ENCODE peak calls at places on chromosome 5, in ten cellular contexts. C is right lobe of liver; W is fibroblast of lung; R is BE2C; G is DND-41; E is adrenal gland; Y is CD8-positive, alpha-beta T cell; J is transverse colon; I is tibial artery; H is uterus. B is an unnamed sample.

GRCh38 chr5:150583541-150584225 is 56.8 kb upstream of the SYNPO start:
- DNase-seq in H (peak; percentile 8), Y (no peak), C (no peak), G (no peak), W (no peak), E (no peak), I (no peak), J (no peak), R (no peak), B (no peak)

GRCh38 chr5:139103762-139104161 is 94.4 kb downstream of the SIL1 start:
- DNase-seq in C (no peak), Y (no peak), R (no peak), W (no peak), E (no peak), J (no peak), G (no peak), I (no peak), H (no peak), B (no peak)

GRCh38 chr5:62211405-62211804 is 94.6 kb upstream of the KIF2A start:
- DNase-seq in R (no peak), G (no peak), E (no peak), Y (no peak), J (no peak), W (no peak), H (no peak), C (no peak), I (no peak), B (no peak)

GRCh38 chr5:138755084-138755748 is 2.0 kb downstream of the CTNNA1 start:
- DNase-seq in E (no peak), Y (no peak), J (no peak), H (no peak), C (no peak), R (no peak), I (no peak), G (no peak), W (no peak), B (no peak)

GRCh38 chr5:34626036-34626435 is 30.1 kb upstream of the RAI14 start:
- DNase-seq in C (no peak), H (no peak), G (no peak), I (no peak), W (peak; percentile 87), R (no peak), E (no peak), J (no peak), Y (no peak), B (no peak)

GRCh38 chr5:158162026-158162425 is 303.1 kb upstream of the CLINT1 start:
- DNase-seq in G (no peak), E (no peak), C (no peak), H (no peak), I (no peak), J (no peak), R (no peak), Y (no peak), W (no peak), B (no peak)

GRCh38 chr5:102901821-102902448 is 146.8 kb downstream of the PAM start:
- DNase-seq in Y (no peak), G (no peak), I (no peak), C (no peak), W (no peak), R (no peak), E (no peak), J (no peak), H (no peak), B (no peak)

GRCh38 chr5:147481857-147482256 is 28.0 kb downstream of the DPYSL3 start:
- DNase-seq in G (no peak), C (no peak), E (no peak), I (no peak), H (no peak), J (no peak), R (no peak), W (peak; percentile 87), Y (no peak), B (no peak)

GRCh38 chr5:77518304-77518703 is 26.2 kb upstream of the WDR41 start:
- DNase-seq in C (no peak), J (no peak), R (no peak), W (peak; percentile 6), H (no peak), G (no peak), E (no peak), I (no peak), Y (no peak), B (no peak)

DNA sequence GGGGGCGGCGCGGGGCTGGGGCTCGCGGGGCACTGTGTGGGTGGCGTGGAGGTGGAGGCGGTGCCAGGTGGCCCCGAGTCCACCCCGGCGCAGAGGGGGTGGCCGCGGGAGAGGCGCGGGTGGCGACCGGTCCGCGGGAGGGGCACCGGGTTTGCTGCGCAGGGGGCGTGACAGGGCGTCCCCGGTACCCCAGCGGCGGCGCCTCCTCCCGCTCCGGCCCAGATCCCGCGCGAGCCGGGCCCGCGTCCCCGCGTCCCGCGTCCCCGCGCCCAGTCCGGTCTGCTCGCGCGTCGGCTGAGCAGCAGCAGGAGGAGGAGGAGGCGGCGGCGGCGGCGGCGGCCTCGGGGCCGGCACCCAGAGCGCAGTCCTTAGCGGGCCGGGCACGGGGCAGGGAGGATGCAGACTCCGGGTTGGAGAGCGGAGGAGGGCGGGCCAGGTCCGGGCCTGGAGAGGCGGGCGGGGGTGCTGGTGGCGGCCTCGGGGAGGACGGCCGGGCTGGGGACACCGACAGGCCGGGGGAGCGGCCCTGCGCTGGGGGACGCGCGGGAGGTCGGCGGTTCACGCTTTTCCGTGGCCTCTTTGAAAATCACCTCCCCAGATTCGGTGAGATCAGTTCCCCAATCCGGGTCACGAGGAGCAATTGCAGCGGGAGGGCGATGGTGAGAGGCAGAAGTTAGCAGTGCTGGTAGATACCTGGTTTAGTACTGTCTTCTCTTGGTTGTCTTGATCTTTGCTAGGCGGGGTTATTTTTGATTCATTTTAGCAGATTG is 1.6 kb downstream of the TRIO start:
- DNase-seq in Y (peak; percentile 56), R (peak; percentile 63), G (no peak), E (peak; percentile 71), C (peak; percentile 74), W (peak; percentile 54), H (peak; percentile 72), J (peak; percentile 72), I (peak; percentile 61), B (peak; percentile 64)
- H3K4me1 ChIP-seq in Y (peaks cover 13% of the 10 kb centered on the region), R (peaks cover 34% of the 10 kb centered on the region), G (peaks cover 10% of the 10 kb centered on the region), E (peaks cover 29% of the 10 kb centered on the region), C (peaks cover 4% of the 10 kb centered on the region), W (peaks cover 18% of the 10 kb centered on the region), H (peaks cover 14% of the 10 kb centered on the region), J (peaks cover 49% of the 10 kb centered on the region), I (peaks cover 34% of the 10 kb centered on the region), B (peaks cover 79% of the 10 kb centered on the region)

GRCh38 chr5:119355636-119356383 is at the start of gene TNFAIP8:
- DNase-seq in C (peak; percentile 79), R (no peak), H (peak; percentile 58), Y (peak; percentile 51), J (peak; percentile 59), W (peak; percentile 69), G (no peak), E (peak; percentile 45), I (peak; percentile 60), B (peak; percentile 62)
- TF ChIP-seq CTCF in C (no peak), R (no peak), H (no peak), Y (no peak), J (no peak), W (no peak), G (no peak), E (no peak), I (no peak), B (no peak)

DNA sequence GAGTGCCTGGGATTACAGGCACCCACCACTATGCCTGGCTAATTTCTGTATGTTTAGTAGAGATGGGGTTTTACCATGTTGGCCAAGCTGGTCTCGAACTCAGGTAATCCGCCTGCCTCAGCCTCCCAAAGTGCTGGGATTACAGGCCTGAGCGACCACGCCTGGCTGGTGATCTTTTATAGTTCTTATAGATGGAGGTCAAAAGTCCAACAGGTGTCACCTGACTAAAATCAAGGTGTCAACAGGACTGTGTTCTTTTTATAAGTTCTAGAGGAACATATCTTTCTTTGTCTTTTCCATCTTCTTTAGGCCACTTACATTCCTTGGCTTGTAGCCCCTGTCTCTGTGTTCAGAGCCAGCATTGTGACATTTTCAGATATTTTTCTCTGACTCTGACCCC is 155.5 kb upstream of the SLC12A2 start:
- DNase-seq in I (no peak), G (no peak), H (no peak), E (no peak), J (peak; percentile 27), Y (no peak), R (no peak), W (no peak), C (no peak), B (no peak)
- H3K36me3 ChIP-seq in I (no peaks in the 10 kb centered on the region), G (no peaks in the 10 kb centered on the region), H (no peaks in the 10 kb centered on the region), E (no peaks in the 10 kb centered on the region), J (no peaks in the 10 kb centered on the region), Y (no peaks in the 10 kb centered on the region), R (no peaks in the 10 kb centered on the region), W (no peaks in the 10 kb centered on the region), C (no peaks in the 10 kb centered on the region), B (no peaks in the 10 kb centered on the region)

GRCh38 chr5:82644229-82644628 is 366.1 kb upstream of the RPS23 start:
- DNase-seq in H (no peak), I (no peak), J (no peak), W (no peak), E (no peak), C (no peak), Y (no peak), R (no peak), G (no peak), B (no peak)

GRCh38 chr5:82640901-82641300 is 362.7 kb upstream of the RPS23 start:
- DNase-seq in W (peak; percentile 29), G (no peak), R (no peak), E (no peak), Y (no peak), J (no peak), I (no peak), H (no peak), C (no peak), B (no peak)

GRCh38 chr5:82641362-82641988 is 363.3 kb upstream of the RPS23 start:
- DNase-seq in R (peak; percentile 69), C (peak; percentile 86), J (peak; percentile 74), E (peak; percentile 83), W (peak; percentile 82), G (peak; percentile 61), I (peak; percentile 83), Y (no peak), H (peak; percentile 74), B (peak; percentile 30)

GRCh38 chr5:82642313-82642712 is 364.2 kb upstream of the RPS23 start:
- DNase-seq in Y (no peak), W (no peak), G (no peak), E (no peak), H (no peak), J (no peak), R (no peak), C (no peak), I (no peak), B (no peak)

DNA sequence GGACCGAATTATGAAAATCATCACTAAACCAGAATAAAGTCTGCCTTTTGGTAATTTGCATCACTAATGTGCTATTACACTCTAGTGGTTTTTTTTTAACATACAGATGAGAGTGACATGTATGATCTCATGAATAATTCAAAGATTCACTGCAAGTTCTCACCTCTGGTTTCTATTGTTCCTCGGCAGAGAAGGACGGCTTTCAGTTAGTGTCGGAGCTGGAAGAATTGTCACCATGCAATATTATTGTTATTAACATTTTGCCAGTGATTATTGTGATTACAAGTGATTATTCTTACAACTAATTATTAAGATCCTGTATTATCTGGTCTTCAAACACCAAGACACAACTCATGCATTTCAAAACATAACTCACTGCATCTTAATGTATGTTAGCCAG is 366.6 kb upstream of the RPS23 start:
- DNase-seq in C (no peak), Y (no peak), W (no peak), R (no peak), H (no peak), G (no peak), I (no peak), E (no peak), J (no peak), B (no peak)
- H3K4me1 ChIP-seq in C (no peaks in the 10 kb centered on the region), Y (no peaks in the 10 kb centered on the region), W (peaks cover 2% of the 10 kb centered on the region), R (peaks cover 9% of the 10 kb centered on the region), H (no peaks in the 10 kb centered on the region), G (peaks cover 26% of the 10 kb centered on the region), I (peaks cover 14% of the 10 kb centered on the region), E (peaks cover 3% of the 10 kb centered on the region), J (peaks cover 10% of the 10 kb centered on the region), B (peaks cover 10% of the 10 kb centered on the region)

GRCh38 chr5:98763001-98763630 is 10.3 kb upstream of the RGMB start:
- DNase-seq in I (no peak), W (peak; percentile 94), G (no peak), R (no peak), C (no peak), H (no peak), J (no peak), E (no peak), Y (no peak), B (no peak)
- TF ChIP-seq CTCF in I (no peak), W (no peak), G (no peak), R (no peak), C (no peak), H (no peak), J (no peak), E (no peak), Y (no peak), B (no peak)

B was measured in left ventricle myocardium inferior.